ENCODE peak calls at places on chromosomes 11 and 22, in six cellular contexts. E, Z, V, R, D and L are unnamed samples.

GRCh38 chr11:85772700-85773099 is 38.2 kb downstream of the SYTL2 start:
- DNase-seq in D (no peak), Z (no peak), V (no peak), R (no peak), E (no peak), L (no peak)

GRCh38 chr22:43401233-43401632 is 10.6 kb upstream of the MPPED1 start:
- DNase-seq in E (peak; percentile 22), Z (no peak), R (no peak), D (no peak), V (no peak), L (no peak)

GRCh38 chr11:36292311-36292722 is 3.1 kb upstream of the COMMD9 start:
- DNase-seq in V (no peak), D (no peak), E (no peak), Z (peak; percentile 48), R (no peak), L (no peak)

GRCh38 chr11:88174627-88175003 is 628 bp downstream of the RAB38 start:
- DNase-seq in D (peak; percentile 74), R (no peak), E (no peak), Z (peak; percentile 13), V (peak; percentile 93), L (peak; percentile 77)

GRCh38 chr11:91066648-91067047 is 843.8 kb upstream of the CHORDC1 start:
- DNase-seq in Z (no peak), D (no peak), V (no peak), R (no peak), E (no peak), L (no peak)

GRCh38 chr11:76629853-76630599 is 40.5 kb downstream of the LRRC32 start:
- DNase-seq in Z (no peak), D (peak; percentile 66), E (no peak), V (peak; percentile 91), R (peak; percentile 15), L (peak; percentile 57)

GRCh38 chr11:26948881-26949280 is 45.0 kb upstream of the FIBIN start:
- DNase-seq in D (no peak), Z (no peak), V (no peak), R (no peak), E (no peak), L (no peak)

GRCh38 chr11:128235446-128235845 is 351.9 kb downstream of the ETS1 start:
- DNase-seq in E (no peak), R (no peak), Z (no peak), D (no peak), V (no peak), L (no peak)

GRCh38 chr22:22554324-22555284 is 4.5 kb downstream of the PRAME start:
- DNase-seq in R (no peak), D (no peak), E (no peak), Z (no peak), V (no peak), L (no peak)

GRCh38 chr11:36509694-36510566 is at the start of gene TRAF6:
- DNase-seq in V (peak; percentile 97), E (peak; percentile 90), Z (peak; percentile 87), R (peak; percentile 56), D (peak; percentile 91), L (peak; percentile 96)

GRCh38 chr11:106668147-106668546 is 350.1 kb downstream of the GUCY1A2 start:
- DNase-seq in D (no peak), E (no peak), V (no peak), Z (no peak), R (peak; percentile 42), L (no peak)

GRCh38 chr11:35548925-35549561 is 23.6 kb upstream of the PAMR1 start:
- DNase-seq in R (no peak), E (no peak), V (no peak), D (no peak), Z (no peak), L (no peak)

GRCh38 chr11:62708423-62709261 is 1.2 kb downstream of the GNG3 start:
- DNase-seq in E (peak; percentile 76), D (peak; percentile 54), Z (no peak), V (no peak), R (no peak), L (peak; percentile 62)

GRCh38 chr11:380095-380480 is 10.8 kb downstream of the B4GALNT4 start:
- DNase-seq in D (no peak), Z (no peak), R (no peak), V (no peak), E (no peak), L (no peak)

GRCh38 chr22:25542720-25543402 is 21.6 kb upstream of the GRK3 start:
- DNase-seq in E (no peak), Z (no peak), V (no peak), R (no peak), D (no peak), L (no peak)

GRCh38 chr22:30606455-30607299 is at the start of gene TCN2:
- DNase-seq in Z (peak; percentile 46), E (no peak), D (peak; percentile 86), V (peak; percentile 89), R (no peak), L (peak; percentile 58)

GRCh38 chr11:27107548-27107947 is 66.9 kb downstream of the BBOX1 start:
- DNase-seq in E (no peak), D (no peak), Z (no peak), R (no peak), V (no peak), L (no peak)

GRCh38 chr11:79290766-79291165 is 150.1 kb downstream of the TENM4 start:
- DNase-seq in D (no peak), R (no peak), V (no peak), E (no peak), Z (no peak), L (no peak)

GRCh38 chr11:47797633-47798032 is 30.5 kb upstream of the FNBP4 start:
- DNase-seq in Z (no peak), V (no peak), R (peak; percentile 43), E (no peak), D (no peak), L (no peak)

GRCh38 chr11:1780700-1781592 is 17.2 kb upstream of the CTSD start:
- DNase-seq in Z (no peak), R (no peak), V (peak; percentile 82), D (no peak), E (no peak), L (peak; percentile 79)

GRCh38 chr22:38755155-38755910 is 465 bp downstream of the SUN2 start:
- DNase-seq in Z (peak; percentile 59), D (peak; percentile 95), V (peak; percentile 99), E (peak; percentile 71), R (no peak), L (peak; percentile 95)

GRCh38 chr11:102081313-102081712 is 28.9 kb upstream of the YAP1 start:
- DNase-seq in V (no peak), R (no peak), D (no peak), Z (no peak), E (no peak), L (no peak)

GRCh38 chr22:49398646-49399045 is 429.0 kb downstream of the BRD1 start:
- DNase-seq in Z (no peak), D (no peak), E (no peak), R (no peak), V (peak; percentile 62), L (peak; percentile 14)

GRCh38 chr11:12094872-12095800 is 15.3 kb upstream of the MICAL2 start:
- DNase-seq in Z (no peak), V (no peak), E (no peak), R (no peak), D (peak; percentile 83), L (peak; percentile 60)

GRCh38 chr11:87832216-87832615 is 343.0 kb downstream of the RAB38 start:
- DNase-seq in V (no peak), E (no peak), R (no peak), Z (no peak), D (no peak), L (no peak)

GRCh38 chr11:95641506-95641905 is 148.1 kb downstream of the FAM76B start:
- DNase-seq in R (no peak), Z (no peak), E (peak; percentile 44), D (no peak), V (no peak), L (peak; percentile 31)

GRCh38 chr11:74683941-74684481 is 47.2 kb downstream of the CHRDL2 start:
- DNase-seq in Z (no peak), V (peak; percentile 58), D (no peak), R (no peak), E (no peak), L (no peak)

GRCh38 chr11:134024420-134025085 is 44.3 kb upstream of the JAM3 start:
- DNase-seq in R (peak; percentile 6), V (no peak), D (no peak), Z (no peak), E (no peak), L (no peak)

GRCh38 chr11:65872555-65873279 is at the start of gene EFEMP2:
- DNase-seq in R (no peak), Z (no peak), E (no peak), V (peak; percentile 83), D (no peak), L (no peak)

GRCh38 chr11:44617671-44618461 is 52.4 kb downstream of the CD82 start:
- DNase-seq in V (peak; percentile 57), E (peak; percentile 38), Z (no peak), R (no peak), D (peak; percentile 6), L (peak; percentile 44)

GRCh38 chr11:15625691-15626090 is 511.0 kb downstream of the INSC start:
- DNase-seq in E (no peak), Z (no peak), R (no peak), V (no peak), D (no peak), L (no peak)